ENCODE peak calls at places on chromosomes 3 and 15, in eight cellular contexts. U is neural crest cell; B is activated CD4-positive, alpha-beta T cell treated with anti-CD3 and anti-CD28 coated beads, Interleukin-2, amount 10 ng/mL, durations not matched to agents 7 days and 5 days; T is lower lobe of right lung; Y is stimulated activated CD4-positive, alpha-beta T cell treated with anti-CD3 and anti-CD28 coated beads, Interleukin-15, amount 100 ng/mL, for 1 hour; P is T-helper 17 cell; I is A172; A is mesothelial cell of epicardium. R is an unnamed sample.

GRCh38 chr3:35936571-35936970 is 297.2 kb downstream of the ARPP21 start:
- DNase-seq in U (no peak), B (no peak), T (no peak), Y (no peak), P (no peak), I (peak), A (no peak), R (peak)

GRCh38 chr15:75532413-75533250 is 46.5 kb downstream of the PTPN9 start:
- DNase-seq in U (peak), B (no peak), T (no peak), Y (no peak), P (no peak), I (peak), A (no peak), R (peak)

GRCh38 chr15:67180514-67181191 is 73.8 kb downstream of the AAGAB start:
- DNase-seq in U (no peak), B (no peak), T (no peak), Y (no peak), P (no peak), I (no peak), A (no peak), R (no peak)

GRCh38 chr3:184785106-184785505 is 26.9 kb upstream of the VPS8 start:
- DNase-seq in U (no peak), B (no peak), T (no peak), Y (no peak), P (no peak), I (no peak), A (no peak), R (no peak)

GRCh38 chr3:20040476-20041196 is 390 bp downstream of the KAT2B start:
- DNase-seq in U (peak), B (peak), T (peak), Y (peak), P (peak), I (peak), A (peak), R (peak)

GRCh38 chr3:182740710-182741109 is 52.6 kb upstream of the ATP11B start:
- DNase-seq in U (no peak), B (no peak), T (no peak), Y (no peak), P (no peak), I (peak), A (no peak), R (peak)

GRCh38 chr15:36982441-36982840 is 117.9 kb downstream of the MEIS2 start:
- DNase-seq in U (no peak), B (no peak), T (no peak), Y (no peak), P (no peak), I (no peak), A (no peak), R (no peak)

GRCh38 chr3:47414666-47415587 is 34.1 kb downstream of the PTPN23 start:
- DNase-seq in U (no peak), B (no peak), T (no peak), Y (no peak), P (no peak), I (no peak), A (no peak), R (no peak)

GRCh38 chr3:58164199-58164879 is 46.4 kb downstream of the DNASE1L3 start:
- DNase-seq in U (no peak), B (no peak), T (peak), Y (no peak), P (no peak), I (peak), A (no peak), R (no peak)

GRCh38 chr3:45496550-45496949 is 98.0 kb upstream of the LIMD1 start:
- DNase-seq in U (no peak), B (no peak), T (no peak), Y (no peak), P (no peak), I (no peak), A (no peak), R (no peak)

GRCh38 chr3:143243686-143244085 is 124.1 kb downstream of the CHST2 start:
- DNase-seq in U (no peak), B (no peak), T (no peak), Y (no peak), P (no peak), I (no peak), A (no peak), R (no peak)

GRCh38 chr3:42730706-42731420 is 28.3 kb upstream of the HHATL start:
- DNase-seq in U (no peak), B (no peak), T (no peak), Y (no peak), P (no peak), I (no peak), A (no peak), R (no peak)

GRCh38 chr15:45205192-45205591 is 17.4 kb upstream of the SHF start:
- DNase-seq in U (peak), B (peak), T (no peak), Y (no peak), P (peak), I (peak), A (no peak), R (peak)

GRCh38 chr3:113212155-113212844 is 943 bp downstream of the BOC start:
- DNase-seq in U (no peak), B (no peak), T (no peak), Y (no peak), P (no peak), I (no peak), A (no peak), R (peak)

GRCh38 chr3:147298511-147298982 is 107.8 kb downstream of the ZIC4 start:
- DNase-seq in U (no peak), B (no peak), T (no peak), Y (no peak), P (no peak), I (peak), A (no peak), R (peak)

GRCh38 chr3:58835075-58835474 is 168.5 kb upstream of the FAM3D start:
- DNase-seq in U (no peak), B (no peak), T (no peak), Y (no peak), P (no peak), I (peak), A (no peak), R (peak)

GRCh38 chr3:135018171-135018923 is 223.3 kb downstream of the EPHB1 start:
- DNase-seq in U (no peak), B (no peak), T (no peak), Y (no peak), P (no peak), I (no peak), A (no peak), R (no peak)

GRCh38 chr3:115517457-115518050 is 105.8 kb upstream of the GAP43 start:
- DNase-seq in U (no peak), B (no peak), T (no peak), Y (no peak), P (no peak), I (peak), A (no peak), R (peak)

GRCh38 chr15:53477981-53478766 is 281.3 kb downstream of the WDR72 start:
- DNase-seq in U (no peak), B (no peak), T (no peak), Y (no peak), P (no peak), I (no peak), A (no peak), R (no peak)

GRCh38 chr15:51011212-51011611 is 83.5 kb downstream of the TNFAIP8L3 start:
- DNase-seq in U (no peak), B (no peak), T (no peak), Y (no peak), P (no peak), I (no peak), A (no peak), R (no peak)

GRCh38 chr15:23566070-23567050 is 886 bp downstream of the MKRN3 start:
- DNase-seq in U (peak), B (peak), T (no peak), Y (peak), P (peak), I (peak), A (no peak), R (peak)

GRCh38 chr3:9862391-9863235 is 17.4 kb downstream of the CIDEC start:
- DNase-seq in U (peak), B (no peak), T (peak), Y (peak), P (no peak), I (no peak), A (no peak), R (no peak)

GRCh38 chr3:124831631-124832184 is 55.5 kb downstream of the ITGB5 start:
- DNase-seq in U (no peak), B (no peak), T (no peak), Y (no peak), P (no peak), I (no peak), A (no peak), R (no peak)

GRCh38 chr3:136838641-136839555 is 20.0 kb downstream of the SLC35G2 start:
- DNase-seq in U (no peak), B (no peak), T (no peak), Y (no peak), P (no peak), I (peak), A (no peak), R (peak)

GRCh38 chr3:181276358-181276896 is 286.9 kb upstream of the DNAJC19 start:
- DNase-seq in U (no peak), B (no peak), T (no peak), Y (no peak), P (no peak), I (no peak), A (no peak), R (no peak)

GRCh38 chr3:169811606-169812123 is 1.0 kb upstream of the LRRIQ4 start:
- DNase-seq in U (no peak), B (peak), T (no peak), Y (no peak), P (no peak), I (no peak), A (no peak), R (no peak)

GRCh38 chr3:195112361-195112791 is 158.6 kb downstream of the XXYLT1 start:
- DNase-seq in U (no peak), B (no peak), T (no peak), Y (no peak), P (no peak), I (no peak), A (no peak), R (no peak)

GRCh38 chr3:49378249-49378899 is 20.2 kb upstream of the GPX1 start:
- DNase-seq in U (no peak), B (no peak), T (peak), Y (no peak), P (no peak), I (peak), A (no peak), R (peak)

GRCh38 chr3:138031536-138031935 is 21.6 kb downstream of the CLDN18 start:
- DNase-seq in U (no peak), B (no peak), T (no peak), Y (no peak), P (no peak), I (no peak), A (no peak), R (no peak)

GRCh38 chr15:88680241-88680910 is 41.6 kb downstream of the ISG20 start:
- DNase-seq in U (no peak), B (no peak), T (no peak), Y (no peak), P (no peak), I (no peak), A (no peak), R (no peak)

GRCh38 chr3:128498901-128499530 is 6.0 kb upstream of the GATA2 start:
- DNase-seq in U (no peak), B (no peak), T (no peak), Y (no peak), P (no peak), I (no peak), A (no peak), R (no peak)

GRCh38 chr3:38738630-38739395 is 77.2 kb downstream of the SCN10A start:
- DNase-seq in U (peak), B (peak), T (no peak), Y (no peak), P (no peak), I (peak), A (no peak), R (peak)

GRCh38 chr15:40301467-40302179 is 6.1 kb downstream of the PLCB2 start:
- DNase-seq in U (no peak), B (no peak), T (no peak), Y (no peak), P (no peak), I (no peak), A (no peak), R (no peak)

GRCh38 chr3:132444333-132444732 is 27.0 kb downstream of the DNAJC13 start:
- DNase-seq in U (no peak), B (no peak), T (no peak), Y (no peak), P (no peak), I (no peak), A (no peak), R (no peak)

GRCh38 chr3:29850641-29851040 is 569.8 kb downstream of the RBMS3 start:
- DNase-seq in U (no peak), B (no peak), T (no peak), Y (no peak), P (no peak), I (no peak), A (no peak), R (no peak)

GRCh38 chr15:74203914-74204431 is 1.4 kb upstream of the STRA6 start:
- DNase-seq in U (no peak), B (no peak), T (no peak), Y (no peak), P (no peak), I (peak), A (no peak), R (peak)